ENCODE peak calls at places on chromosomes 11 and 22, in nine cellular contexts. W is heart left ventricle, E is NCI-H774, D is spleen, O is AG09309, S is G401, A is MCF 10A, Y is HFFc6, Q is dorsolateral prefrontal cortex. M is an unnamed sample.

GRCh38 chr11:129896062-129896461 is 684 bp upstream of the NFRKB start:
- DNase-seq in W (no peak), E (no peak), D (peak; percentile 84), O (no peak), S (no peak), A (no peak), Y (no peak), Q (no peak), M (no peak)

GRCh38 chr11:120040136-120040840 is 97.6 kb downstream of the TRIM29 start:
- DNase-seq in W (no peak), E (no peak), D (no peak), O (no peak), S (no peak), A (no peak), Y (no peak), Q (no peak), M (no peak)

GRCh38 chr11:29025001-29025400 is 916.8 kb downstream of the METTL15 start:
- DNase-seq in W (no peak), E (no peak), D (no peak), O (no peak), S (no peak), A (no peak), Y (peak; percentile 57), Q (no peak), M (peak; percentile 47)

GRCh38 chr11:96098511-96099241 is 174.8 kb upstream of the MTMR2 start:
- DNase-seq in W (no peak), E (no peak), D (no peak), O (no peak), S (no peak), A (peak; percentile 50), Y (peak; percentile 35), Q (no peak), M (peak; percentile 32)

GRCh38 chr22:39215430-39216142 is 29.2 kb downstream of the PDGFB start:
- DNase-seq in W (no peak), E (no peak), D (peak; percentile 61), O (no peak), S (no peak), A (no peak), Y (no peak), Q (no peak), M (no peak)

GRCh38 chr11:95067042-95067827 is 516 bp downstream of the SRSF8 start:
- DNase-seq in W (peak; percentile 85), E (peak; percentile 83), D (peak; percentile 95), O (no peak), S (peak; percentile 76), A (peak; percentile 67), Y (peak; percentile 74), Q (peak; percentile 82), M (peak; percentile 76)

GRCh38 chr22:25407859-25408229 is 156.6 kb upstream of the GRK3 start:
- DNase-seq in W (no peak), E (no peak), D (no peak), O (no peak), S (no peak), A (no peak), Y (no peak), Q (no peak), M (no peak)

GRCh38 chr11:76694664-76695063 is 24.1 kb upstream of the LRRC32 start:
- DNase-seq in W (no peak), E (no peak), D (no peak), O (peak; percentile 38), S (no peak), A (peak; percentile 25), Y (peak; percentile 83), Q (no peak), M (peak; percentile 76)

GRCh38 chr22:45329536-45329936 is 19.8 kb downstream of the FAM118A start:
- DNase-seq in W (peak; percentile 82), E (peak; percentile 52), D (no peak), O (no peak), S (peak; percentile 68), A (no peak), Y (no peak), Q (peak; percentile 77), M (no peak)

GRCh38 chr22:50260801-50261614 is 475 bp downstream of the MAPK12 start:
- DNase-seq in W (no peak), E (no peak), D (no peak), O (no peak), S (peak; percentile 69), A (peak; percentile 57), Y (peak; percentile 49), Q (peak; percentile 61), M (peak; percentile 42)

GRCh38 chr11:38013157-38013556 is 1415.1 kb upstream of the RAG2 start:
- DNase-seq in W (no peak), E (no peak), D (no peak), O (no peak), S (no peak), A (no peak), Y (no peak), Q (no peak), M (no peak)